ENCODE peak calls at places on chromosomes 2 and 18, in six cellular contexts. Y is GM13976, P is AML-193, B is HFFc6, U is neuronal stem cell, G is DMS 273 treated with DMSO at 0.1 percent for 48 hours. W is an unnamed sample.

GRCh38 chr2:226313071-226313470 is 486.5 kb downstream of the IRS1 start:
- DNase-seq in Y (no peak), P (no peak), B (no peak), U (no peak), G (no peak), W (no peak)

GRCh38 chr2:187586091-187586632 is 31.9 kb upstream of the TFPI start:
- DNase-seq in Y (no peak), P (peak; percentile 93), B (no peak), U (no peak), G (no peak), W (no peak)

GRCh38 chr2:224056889-224057288 is 17.8 kb upstream of the SERPINE2 start:
- DNase-seq in Y (no peak), P (no peak), B (no peak), U (no peak), G (no peak), W (no peak)

GRCh38 chr2:215603440-215603839 is 167.6 kb upstream of the FN1 start:
- DNase-seq in Y (no peak), P (no peak), B (no peak), U (no peak), G (no peak), W (no peak)

GRCh38 chr18:9120796-9121195 is 15.8 kb upstream of the ANKRD12 start:
- DNase-seq in Y (no peak), P (no peak), B (no peak), U (no peak), G (no peak), W (no peak)

GRCh38 chr2:28348149-28348567 is 44.5 kb upstream of the FOSL2 start:
- DNase-seq in Y (no peak), P (no peak), B (no peak), U (no peak), G (no peak), W (no peak)

GRCh38 chr18:3104190-3105054 is 91.5 kb upstream of the LPIN2 start:
- DNase-seq in Y (no peak), P (no peak), B (peak; percentile 45), U (no peak), G (no peak), W (no peak)

GRCh38 chr2:73759287-73759764 is 20.6 kb downstream of the DUSP11 start:
- DNase-seq in Y (no peak), P (no peak), B (peak; percentile 32), U (no peak), G (no peak), W (no peak)

GRCh38 chr2:233810385-233810784 is 32.3 kb downstream of the MROH2A start:
- DNase-seq in Y (no peak), P (no peak), B (no peak), U (no peak), G (no peak), W (no peak)

GRCh38 chr2:190405995-190406394 is 2.2 kb upstream of the MFSD6 start:
- DNase-seq in Y (no peak), P (no peak), B (no peak), U (no peak), G (no peak), W (no peak)

GRCh38 chr2:132623096-132623839 is 46.7 kb downstream of the LYPD1 start:
- DNase-seq in Y (no peak), P (no peak), B (peak; percentile 49), U (no peak), G (no peak), W (no peak)

GRCh38 chr2:24623535-24623934 is 132.5 kb downstream of the NCOA1 start:
- DNase-seq in Y (no peak), P (no peak), B (no peak), U (no peak), G (no peak), W (no peak)

GRCh38 chr18:23071285-23071684 is 64.0 kb upstream of the CABLES1 start:
- DNase-seq in Y (peak; percentile 79), P (peak; percentile 94), B (no peak), U (no peak), G (no peak), W (peak; percentile 77)

GRCh38 chr2:112794131-112794733 is 9.9 kb upstream of the IL1A start:
- DNase-seq in Y (peak; percentile 49), P (peak; percentile 94), B (peak; percentile 82), U (no peak), G (no peak), W (peak; percentile 39)

GRCh38 chr2:38421274-38422056 is 44.4 kb upstream of the ATL2 start:
- DNase-seq in Y (no peak), P (no peak), B (no peak), U (no peak), G (no peak), W (no peak)

GRCh38 chr2:222594679-222595078 is 61.2 kb downstream of the FARSB start:
- DNase-seq in Y (no peak), P (no peak), B (peak; percentile 76), U (no peak), G (no peak), W (no peak)

GRCh38 chr2:48584551-48584950 is 33.1 kb upstream of the GTF2A1L start:
- DNase-seq in Y (no peak), P (no peak), B (no peak), U (no peak), G (no peak), W (no peak)

GRCh38 chr2:174485763-174486613 is 841 bp downstream of the GPR155 start:
- DNase-seq in Y (peak; percentile 41), P (no peak), B (peak; percentile 29), U (no peak), G (peak; percentile 27), W (peak; percentile 15)

GRCh38 chr2:135630488-135630887 is 99.2 kb downstream of the R3HDM1 start:
- DNase-seq in Y (no peak), P (no peak), B (no peak), U (no peak), G (no peak), W (no peak)

GRCh38 chr18:34357944-34358580 is 133.3 kb upstream of the NOL4 start:
- DNase-seq in Y (no peak), P (no peak), B (no peak), U (no peak), G (no peak), W (no peak)

GRCh38 chr18:56900195-56901094 is 246.4 kb upstream of the BOD1L2 start:
- DNase-seq in Y (no peak), P (no peak), B (no peak), U (no peak), G (no peak), W (no peak)

GRCh38 chr18:79169958-79170555 is 100.9 kb downstream of the ATP9B start:
- DNase-seq in Y (no peak), P (peak; percentile 68), B (no peak), U (no peak), G (no peak), W (no peak)

GRCh38 chr18:41643427-41643826 is 311.6 kb upstream of the PIK3C3 start:
- DNase-seq in Y (no peak), P (no peak), B (no peak), U (no peak), G (no peak), W (no peak)

GRCh38 chr2:228771306-228771705 is 499.8 kb downstream of the PID1 start:
- DNase-seq in Y (no peak), P (no peak), B (no peak), U (no peak), G (no peak), W (no peak)

GRCh38 chr2:62197017-62197586 is 1.2 kb downstream of the B3GNT2 start:
- DNase-seq in Y (peak; percentile 47), P (peak; percentile 33), B (no peak), U (peak; percentile 9), G (no peak), W (peak; percentile 45)

GRCh38 chr2:216363221-216363620 is 9.1 kb downstream of the MARCHF4 start:
- DNase-seq in Y (no peak), P (no peak), B (no peak), U (no peak), G (no peak), W (no peak)

GRCh38 chr2:8642332-8643078 is 39.4 kb upstream of the ID2 start:
- DNase-seq in Y (no peak), P (no peak), B (no peak), U (peak; percentile 26), G (no peak), W (no peak)

W was measured in GM20000.